ENCODE peak calls at places on chromosomes 2 and 18, in five cellular contexts. M, J, E, K and Y are unnamed samples.
A peak's percentile ranks its signal among the peaks of the same experiment; 100 is the strongest.

GRCh38 chr2:36635194-36635593 is 37.2 kb upstream of the FEZ2 start:
- DNase-seq in M (no peak), J (no peak), E (no peak), K (no peak), Y (no peak)

GRCh38 chr2:30514861-30515435 is 67.9 kb downstream of the LCLAT1 start:
- DNase-seq in M (peak; percentile 46), J (no peak), E (no peak), K (no peak), Y (no peak)

GRCh38 chr2:125516496-125517109 is 1139.4 kb upstream of the GYPC start:
- DNase-seq in M (peak; percentile 33), J (no peak), E (peak; percentile 69), K (no peak), Y (no peak)

GRCh38 chr18:75656035-75656434 is 228.5 kb upstream of the SMIM21 start:
- DNase-seq in M (no peak), J (no peak), E (peak; percentile 34), K (no peak), Y (no peak)

GRCh38 chr2:109279243-109279860 is 150.3 kb downstream of the SH3RF3 start:
- DNase-seq in M (no peak), J (no peak), E (peak; percentile 47), K (no peak), Y (no peak)

GRCh38 chr2:45896281-45896680 is 244.8 kb downstream of the PRKCE start:
- DNase-seq in M (no peak), J (no peak), E (no peak), K (no peak), Y (no peak)

GRCh38 chr2:73776869-73777519 is 2.9 kb downstream of the DUSP11 start:
- DNase-seq in M (peak; percentile 27), J (no peak), E (no peak), K (no peak), Y (no peak)

GRCh38 chr2:216903470-216903869 is 43.6 kb upstream of the TNP1 start:
- DNase-seq in M (no peak), J (no peak), E (no peak), K (no peak), Y (no peak)

GRCh38 chr2:202121532-202122166 is 48.6 kb downstream of the KIAA2012 start:
- DNase-seq in M (no peak), J (no peak), E (no peak), K (no peak), Y (no peak)

GRCh38 chr18:50627594-50628542 is 68.0 kb downstream of the MAPK4 start:
- DNase-seq in M (no peak), J (no peak), E (no peak), K (no peak), Y (no peak)

GRCh38 chr2:231909631-231910030 is 16.6 kb downstream of the NPPC start:
- DNase-seq in M (no peak), J (no peak), E (no peak), K (no peak), Y (no peak)

GRCh38 chr2:45904267-45904921 is 252.9 kb downstream of the PRKCE start:
- DNase-seq in M (no peak), J (peak; percentile 12), E (no peak), K (no peak), Y (peak; percentile 19)

DNA sequence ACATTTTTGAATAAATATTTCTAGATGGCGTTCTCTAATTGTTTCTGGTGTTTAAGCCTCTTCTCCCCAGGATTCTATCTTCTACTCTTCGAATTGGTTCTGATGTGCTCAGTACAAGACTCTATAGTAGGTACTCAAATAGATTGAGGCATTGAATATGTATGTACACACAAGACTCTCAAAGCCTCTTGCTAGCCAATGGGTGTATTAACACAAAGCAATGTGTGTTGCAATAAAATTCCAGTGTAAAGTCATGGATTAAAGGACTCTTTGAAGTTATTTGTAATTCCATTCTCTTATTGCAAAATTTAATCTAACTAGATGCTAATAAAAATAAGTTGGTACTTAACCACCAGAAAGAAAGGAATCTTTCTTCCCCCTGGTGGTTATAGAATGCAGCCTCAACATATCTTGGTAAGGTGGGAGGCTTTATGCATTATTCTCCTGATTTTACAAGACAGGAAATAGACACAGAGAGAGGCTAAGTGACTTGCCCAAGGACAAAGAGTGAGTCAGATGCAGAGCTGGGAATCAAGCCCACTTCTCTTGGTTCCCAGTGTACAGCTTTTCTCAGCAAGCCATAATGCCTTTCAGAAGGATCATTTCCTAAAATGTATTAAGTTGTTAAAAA is 18.1 kb downstream of the LRP1B start:
- DNase-seq in M (peak; percentile 51), J (no peak), E (peak; percentile 16), K (no peak), Y (no peak)
- TF ChIP-seq CTCF in M (peak; percentile 37), J (no peak), E (no peak), K (no peak), Y (no peak)

GRCh38 chr2:54558188-54558975 is 102.3 kb downstream of the SPTBN1 start:
- DNase-seq in M (peak; percentile 72), J (peak; percentile 23), E (peak; percentile 90), K (no peak), Y (peak; percentile 92)

GRCh38 chr2:54556659-54557121 is 100.6 kb downstream of the SPTBN1 start:
- DNase-seq in M (peak; percentile 83), J (no peak), E (no peak), K (no peak), Y (no peak)

GRCh38 chr2:54557211-54557600 is 101.1 kb downstream of the SPTBN1 start:
- DNase-seq in M (no peak), J (no peak), E (no peak), K (no peak), Y (no peak)

GRCh38 chr2:54558976-54559410 is 102.9 kb downstream of the SPTBN1 start:
- DNase-seq in M (no peak), J (no peak), E (peak; percentile 62), K (no peak), Y (peak; percentile 37)

DNA sequence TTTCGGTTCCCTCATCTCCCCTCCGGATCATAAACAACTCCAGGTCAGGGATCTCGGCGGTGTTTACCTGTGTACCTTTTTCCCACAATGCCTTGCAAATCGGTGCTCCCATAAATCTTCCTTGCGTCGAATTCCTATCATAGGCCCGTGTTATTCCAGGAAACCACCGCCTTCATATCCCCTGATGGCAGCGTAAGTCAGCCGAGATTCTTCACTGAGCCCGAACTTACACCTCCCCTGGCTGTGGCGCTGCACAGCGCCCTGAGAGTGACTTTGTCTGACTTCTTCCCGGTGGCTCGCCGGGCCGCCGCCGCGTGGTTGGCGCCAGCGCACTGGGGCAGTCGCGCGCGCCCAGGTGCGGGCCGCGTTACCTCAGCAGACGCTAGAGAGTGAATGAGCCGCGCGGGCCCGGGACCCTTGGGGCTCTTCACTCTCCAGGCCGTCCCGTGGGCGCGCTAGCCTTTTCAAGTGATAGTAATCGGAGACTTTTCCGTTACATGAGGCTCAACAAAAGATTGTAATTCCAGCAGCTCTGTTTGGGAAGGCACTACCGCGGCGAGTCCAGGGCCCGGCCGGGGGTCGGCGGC is 101.6 kb downstream of the SPTBN1 start:
- DNase-seq in M (peak; percentile 79), J (peak; percentile 19), E (peak; percentile 55), K (no peak), Y (peak; percentile 94)
- TF ChIP-seq CTCF in M (no peak), J (no peak), E (peak; percentile 10), K (no peak), Y (no peak)

GRCh38 chr18:61699397-61700090 is 193.3 kb downstream of the RNF152 start:
- DNase-seq in M (no peak), J (no peak), E (no peak), K (no peak), Y (peak; percentile 6)

GRCh38 chr18:61702007-61702406 is 190.8 kb downstream of the RNF152 start:
- DNase-seq in M (no peak), J (no peak), E (no peak), K (no peak), Y (no peak)

GRCh38 chr18:61706516-61706915 is 186.3 kb downstream of the RNF152 start:
- DNase-seq in M (no peak), J (no peak), E (peak; percentile 49), K (no peak), Y (no peak)

GRCh38 chr18:61703508-61703907 is 189.3 kb downstream of the RNF152 start:
- DNase-seq in M (no peak), J (no peak), E (no peak), K (no peak), Y (no peak)
- TF ChIP-seq CTCF in M (no peak), J (no peak), E (no peak), K (no peak), Y (no peak)

GRCh38 chr2:96205888-96206287 is 2.7 kb downstream of the STARD7 start:
- DNase-seq in M (peak; percentile 57), J (no peak), E (no peak), K (no peak), Y (no peak)
- TF ChIP-seq CTCF in M (no peak), J (no peak), E (no peak), K (no peak), Y (no peak)

GRCh38 chr2:58553937-58554336 is 312.8 kb upstream of the FANCL start:
- DNase-seq in M (no peak), J (no peak), E (peak; percentile 72), K (no peak), Y (no peak)
- TF ChIP-seq CTCF in M (no peak), J (no peak), E (peak; percentile 87), K (no peak), Y (no peak)

GRCh38 chr2:208466920-208467298 is 60.3 kb downstream of the PTH2R start:
- DNase-seq in M (no peak), J (no peak), E (no peak), K (no peak), Y (no peak)

GRCh38 chr2:208467564-208467963 is 61.0 kb downstream of the PTH2R start:
- DNase-seq in M (no peak), J (no peak), E (no peak), K (no peak), Y (no peak)

GRCh38 chr2:208464205-208464604 is 57.6 kb downstream of the PTH2R start:
- DNase-seq in M (no peak), J (no peak), E (no peak), K (no peak), Y (no peak)

GRCh38 chr2:208466133-208466919 is 59.7 kb downstream of the PTH2R start:
- DNase-seq in M (no peak), J (no peak), E (peak; percentile 90), K (no peak), Y (no peak)
- TF ChIP-seq CTCF in M (peak; percentile 77), J (peak; percentile 17), E (peak; percentile 94), K (no peak), Y (no peak)

DNA sequence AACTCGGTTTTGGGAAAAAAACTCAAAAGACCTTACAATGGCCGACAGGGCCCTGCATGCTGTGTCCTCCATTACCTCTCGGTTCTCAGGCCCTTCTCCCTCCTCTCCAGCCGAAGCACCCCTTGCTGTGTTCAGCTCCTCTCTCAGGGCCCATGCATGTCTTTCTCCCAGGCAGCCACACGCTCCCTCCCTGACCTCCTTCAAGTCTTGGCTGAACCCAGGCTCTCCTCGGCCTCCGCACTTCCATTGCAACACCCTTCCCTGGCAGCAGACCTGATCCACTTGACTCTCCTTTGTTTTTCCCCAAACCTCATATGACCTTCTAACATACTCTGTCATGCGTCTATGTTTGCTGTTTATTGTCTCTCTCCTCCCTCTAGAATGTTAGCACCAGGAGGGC is 114.0 kb downstream of the CYP26B1 start:
- DNase-seq in M (no peak), J (no peak), E (no peak), K (peak; percentile 47), Y (no peak)
- TF ChIP-seq CTCF in M (no peak), J (no peak), E (no peak), K (no peak), Y (no peak)